ENCODE peak calls at places on chromosomes 11 and 22, in seven cellular contexts. One of them, this sample, is unnamed.

GRCh38 chr11:59555601-59556114 is 44.3 kb downstream of the OR4D9 start:
- DNase-seq in GM13977: no peak
- DNase-seq in activated B cell treated with CpG ODN at 0.5 μM for 24 hours: no peak
- DNase-seq in foreskin fibroblast: no peak
- DNase-seq in adrenal gland: no peak
- DNase-seq in BJ: no peak
- DNase-seq in lung: no peak
- DNase-seq in this sample: no peak

GRCh38 chr22:32752868-32753520 is 48.5 kb upstream of the TIMP3 start:
- DNase-seq in GM13977: no peak
- DNase-seq in activated B cell treated with CpG ODN at 0.5 μM for 24 hours: no peak
- DNase-seq in foreskin fibroblast: no peak
- DNase-seq in adrenal gland: no peak
- DNase-seq in BJ: no peak
- DNase-seq in lung: no peak
- DNase-seq in this sample: no peak

GRCh38 chr11:57251491-57252104 is 14.5 kb upstream of the APLNR start:
- DNase-seq in GM13977: no peak
- DNase-seq in activated B cell treated with CpG ODN at 0.5 μM for 24 hours: no peak
- DNase-seq in foreskin fibroblast: peak
- DNase-seq in adrenal gland: no peak
- DNase-seq in BJ: no peak
- DNase-seq in lung: no peak
- DNase-seq in this sample: no peak

GRCh38 chr11:77125191-77125590 is 2.9 kb upstream of the MYO7A start:
- DNase-seq in GM13977: no peak
- DNase-seq in activated B cell treated with CpG ODN at 0.5 μM for 24 hours: no peak
- DNase-seq in foreskin fibroblast: no peak
- DNase-seq in adrenal gland: no peak
- DNase-seq in BJ: no peak
- DNase-seq in lung: no peak
- DNase-seq in this sample: no peak

GRCh38 chr11:65851083-65851579 is 6.8 kb downstream of the CFL1 start:
- DNase-seq in GM13977: no peak
- DNase-seq in activated B cell treated with CpG ODN at 0.5 μM for 24 hours: no peak
- DNase-seq in foreskin fibroblast: peak
- DNase-seq in adrenal gland: no peak
- DNase-seq in BJ: no peak
- DNase-seq in lung: no peak
- DNase-seq in this sample: no peak

GRCh38 chr22:49966716-49967332 is 6.3 kb downstream of the PIM3 start:
- DNase-seq in GM13977: no peak
- DNase-seq in activated B cell treated with CpG ODN at 0.5 μM for 24 hours: peak
- DNase-seq in foreskin fibroblast: peak
- DNase-seq in adrenal gland: peak
- DNase-seq in BJ: no peak
- DNase-seq in lung: peak
- DNase-seq in this sample: peak

GRCh38 chr11:60609632-60610031 is 89.8 kb upstream of the MS4A8 start:
- DNase-seq in GM13977: no peak
- DNase-seq in activated B cell treated with CpG ODN at 0.5 μM for 24 hours: no peak
- DNase-seq in foreskin fibroblast: no peak
- DNase-seq in adrenal gland: no peak
- DNase-seq in BJ: no peak
- DNase-seq in lung: no peak
- DNase-seq in this sample: no peak

GRCh38 chr11:8093931-8094575 is 13.0 kb downstream of the TUB start:
- DNase-seq in GM13977: no peak
- DNase-seq in activated B cell treated with CpG ODN at 0.5 μM for 24 hours: no peak
- DNase-seq in foreskin fibroblast: peak
- DNase-seq in adrenal gland: no peak
- DNase-seq in BJ: no peak
- DNase-seq in lung: no peak
- DNase-seq in this sample: no peak

GRCh38 chr22:30038219-30038618 is 42.0 kb upstream of the HORMAD2 start:
- DNase-seq in GM13977: no peak
- DNase-seq in activated B cell treated with CpG ODN at 0.5 μM for 24 hours: no peak
- DNase-seq in foreskin fibroblast: peak
- DNase-seq in adrenal gland: no peak
- DNase-seq in BJ: no peak
- DNase-seq in lung: no peak
- DNase-seq in this sample: no peak

GRCh38 chr11:109728056-109728455 is 306.1 kb downstream of the C11orf87 start:
- DNase-seq in GM13977: no peak
- DNase-seq in activated B cell treated with CpG ODN at 0.5 μM for 24 hours: no peak
- DNase-seq in foreskin fibroblast: peak
- DNase-seq in adrenal gland: no peak
- DNase-seq in BJ: no peak
- DNase-seq in lung: no peak
- DNase-seq in this sample: no peak

GRCh38 chr11:70650075-70650909 is 252.0 kb downstream of the CTTN start:
- DNase-seq in GM13977: peak
- DNase-seq in activated B cell treated with CpG ODN at 0.5 μM for 24 hours: no peak
- DNase-seq in foreskin fibroblast: peak
- DNase-seq in adrenal gland: peak
- DNase-seq in BJ: no peak
- DNase-seq in lung: peak
- DNase-seq in this sample: no peak

GRCh38 chr11:3220521-3221407 is 2.2 kb upstream of the MRGPRG start:
- DNase-seq in GM13977: no peak
- DNase-seq in activated B cell treated with CpG ODN at 0.5 μM for 24 hours: no peak
- DNase-seq in foreskin fibroblast: no peak
- DNase-seq in adrenal gland: peak
- DNase-seq in BJ: no peak
- DNase-seq in lung: no peak
- DNase-seq in this sample: no peak

DNA sequence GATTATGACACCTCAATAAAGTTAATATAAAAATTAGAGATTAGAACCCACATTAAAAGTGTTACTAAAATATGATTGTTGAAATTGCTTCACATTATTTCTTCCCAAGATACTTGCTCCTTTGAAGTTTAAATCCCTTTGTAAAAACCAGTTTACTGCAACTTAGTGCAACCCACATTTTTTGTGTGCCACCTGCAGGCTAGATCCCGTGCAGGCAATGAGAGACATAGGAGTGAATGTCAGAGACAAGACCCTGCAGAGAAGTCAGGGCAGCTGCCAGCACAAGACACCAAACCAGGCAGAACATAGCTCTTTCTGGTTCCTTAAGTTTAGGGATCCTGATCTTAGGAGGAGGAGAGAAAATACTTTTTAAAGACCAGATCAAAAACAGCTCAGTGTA is 142.9 kb upstream of the MTNR1B start:
- DNase-seq in GM13977: no peak
- DNase-seq in activated B cell treated with CpG ODN at 0.5 μM for 24 hours: no peak
- DNase-seq in foreskin fibroblast: no peak
- DNase-seq in adrenal gland: no peak
- DNase-seq in BJ: no peak
- DNase-seq in lung: no peak
- DNase-seq in this sample: no peak
- TF ChIP-seq CTCF in GM13977: no peak
- TF ChIP-seq CTCF in activated B cell treated with CpG ODN at 0.5 μM for 24 hours: no peak
- TF ChIP-seq CTCF in foreskin fibroblast: no peak
- TF ChIP-seq CTCF in adrenal gland: no peak
- TF ChIP-seq CTCF in BJ: no peak
- TF ChIP-seq CTCF in lung: no peak
- TF ChIP-seq CTCF in this sample: no peak

DNA sequence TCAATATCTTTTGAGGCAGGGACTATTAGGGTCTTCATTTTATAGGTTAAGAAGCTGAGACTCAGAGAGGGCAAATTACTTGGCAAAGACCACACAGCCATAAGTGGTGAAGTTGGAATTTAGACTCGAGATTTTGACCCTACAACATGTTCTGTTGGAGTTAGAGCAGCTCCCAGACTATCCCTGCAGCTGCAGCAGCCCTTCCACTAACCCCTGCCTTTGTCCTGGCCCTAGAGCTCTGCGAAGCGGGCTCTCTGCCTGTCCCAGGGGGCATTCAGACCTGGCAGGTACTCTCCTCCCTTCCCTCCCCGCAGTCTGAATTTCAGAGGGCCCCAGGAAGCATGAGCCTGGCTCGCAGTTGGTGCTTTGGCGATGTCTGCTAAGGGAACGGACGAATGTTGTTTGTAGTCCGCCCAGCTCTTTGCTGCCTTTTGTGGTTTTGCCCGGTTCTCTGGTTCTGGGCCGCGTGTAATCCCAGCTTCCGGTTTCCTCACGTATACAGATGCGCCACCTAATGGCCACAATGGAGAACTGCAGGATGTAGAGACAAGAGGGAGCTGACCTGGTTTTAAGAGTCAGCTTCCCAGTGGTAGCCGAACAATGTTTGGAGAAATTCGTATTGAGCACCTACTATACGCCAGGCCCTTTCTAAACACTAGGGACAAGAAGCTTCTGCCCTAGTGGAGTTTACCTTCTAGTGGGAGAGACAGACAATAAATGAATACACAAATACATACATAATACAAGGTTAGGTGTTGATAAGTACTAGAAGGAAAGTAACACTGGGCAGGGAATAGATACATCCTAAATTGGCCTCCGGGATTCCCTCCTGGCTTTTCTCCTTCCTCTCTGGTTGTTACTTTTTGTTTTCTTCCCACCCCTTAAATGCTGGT is 125.2 kb downstream of the ST3GAL4 start:
- DNase-seq in GM13977: peak
- DNase-seq in activated B cell treated with CpG ODN at 0.5 μM for 24 hours: peak
- DNase-seq in foreskin fibroblast: peak
- DNase-seq in adrenal gland: peak
- DNase-seq in BJ: no peak
- DNase-seq in lung: peak
- DNase-seq in this sample: peak
- TF ChIP-seq CTCF in GM13977: peak
- TF ChIP-seq CTCF in activated B cell treated with CpG ODN at 0.5 μM for 24 hours: peak
- TF ChIP-seq CTCF in foreskin fibroblast: peak
- TF ChIP-seq CTCF in adrenal gland: peak
- TF ChIP-seq CTCF in BJ: peak
- TF ChIP-seq CTCF in lung: peak
- TF ChIP-seq CTCF in this sample: peak

GRCh38 chr11:111091341-111091740 is 154.2 kb upstream of the POU2AF2 start:
- DNase-seq in GM13977: no peak
- DNase-seq in activated B cell treated with CpG ODN at 0.5 μM for 24 hours: no peak
- DNase-seq in foreskin fibroblast: no peak
- DNase-seq in adrenal gland: no peak
- DNase-seq in BJ: no peak
- DNase-seq in lung: no peak
- DNase-seq in this sample: no peak
- TF ChIP-seq CTCF in GM13977: no peak
- TF ChIP-seq CTCF in activated B cell treated with CpG ODN at 0.5 μM for 24 hours: no peak
- TF ChIP-seq CTCF in foreskin fibroblast: no peak
- TF ChIP-seq CTCF in adrenal gland: no peak
- TF ChIP-seq CTCF in BJ: no peak
- TF ChIP-seq CTCF in lung: no peak
- TF ChIP-seq CTCF in this sample: no peak

DNA sequence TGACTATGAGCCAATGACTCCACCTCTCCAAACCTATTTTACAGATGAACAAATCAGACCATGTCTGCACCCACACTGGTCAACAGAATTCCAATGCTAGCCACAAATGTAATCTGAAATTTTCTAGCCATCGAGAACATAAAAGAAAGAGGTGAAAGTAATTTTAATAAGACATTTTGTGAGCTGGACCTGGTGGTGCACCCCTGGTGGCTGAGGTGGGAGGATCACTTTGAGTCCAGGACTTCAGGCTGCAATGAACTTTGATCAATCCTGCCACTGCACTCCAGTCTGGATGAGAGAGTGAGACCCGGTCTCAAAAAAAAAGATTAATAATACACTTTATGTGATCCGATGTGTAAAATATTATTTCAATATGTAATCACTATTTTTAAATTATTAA is 9.4 kb upstream of the RNF185 start:
- DNase-seq in GM13977: no peak
- DNase-seq in activated B cell treated with CpG ODN at 0.5 μM for 24 hours: no peak
- DNase-seq in foreskin fibroblast: peak
- DNase-seq in adrenal gland: no peak
- DNase-seq in BJ: no peak
- DNase-seq in lung: no peak
- DNase-seq in this sample: no peak
- TF ChIP-seq CTCF in GM13977: no peak
- TF ChIP-seq CTCF in activated B cell treated with CpG ODN at 0.5 μM for 24 hours: no peak
- TF ChIP-seq CTCF in foreskin fibroblast: peak
- TF ChIP-seq CTCF in adrenal gland: no peak
- TF ChIP-seq CTCF in BJ: peak
- TF ChIP-seq CTCF in lung: no peak
- TF ChIP-seq CTCF in this sample: peak

DNA sequence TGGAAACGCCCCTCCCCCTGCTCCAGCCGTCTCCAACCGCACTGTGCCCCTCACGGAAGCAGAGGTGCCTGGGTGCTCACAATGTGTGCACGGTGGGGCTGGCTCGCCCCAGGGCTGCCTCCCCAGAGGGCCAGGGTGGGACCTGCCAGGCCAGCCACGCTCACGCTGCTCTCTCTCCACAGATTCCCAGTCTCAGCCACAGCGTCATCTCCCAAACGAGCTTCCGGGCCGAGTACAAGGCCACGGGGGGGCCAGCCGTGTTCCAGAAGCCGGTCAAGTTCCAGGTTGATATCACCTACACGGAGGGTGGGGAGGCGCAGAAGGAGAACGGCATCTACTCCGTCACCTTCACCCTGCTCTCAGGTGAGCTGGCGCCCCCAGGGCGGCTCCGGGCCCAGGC is 30.4 kb downstream of the MOB2 start:
- DNase-seq in GM13977: no peak
- DNase-seq in activated B cell treated with CpG ODN at 0.5 μM for 24 hours: no peak
- DNase-seq in foreskin fibroblast: no peak
- DNase-seq in adrenal gland: no peak
- DNase-seq in BJ: no peak
- DNase-seq in lung: no peak
- DNase-seq in this sample: no peak
- TF ChIP-seq CTCF in GM13977: no peak
- TF ChIP-seq CTCF in activated B cell treated with CpG ODN at 0.5 μM for 24 hours: no peak
- TF ChIP-seq CTCF in foreskin fibroblast: no peak
- TF ChIP-seq CTCF in adrenal gland: no peak
- TF ChIP-seq CTCF in BJ: no peak
- TF ChIP-seq CTCF in lung: no peak
- TF ChIP-seq CTCF in this sample: no peak

DNA sequence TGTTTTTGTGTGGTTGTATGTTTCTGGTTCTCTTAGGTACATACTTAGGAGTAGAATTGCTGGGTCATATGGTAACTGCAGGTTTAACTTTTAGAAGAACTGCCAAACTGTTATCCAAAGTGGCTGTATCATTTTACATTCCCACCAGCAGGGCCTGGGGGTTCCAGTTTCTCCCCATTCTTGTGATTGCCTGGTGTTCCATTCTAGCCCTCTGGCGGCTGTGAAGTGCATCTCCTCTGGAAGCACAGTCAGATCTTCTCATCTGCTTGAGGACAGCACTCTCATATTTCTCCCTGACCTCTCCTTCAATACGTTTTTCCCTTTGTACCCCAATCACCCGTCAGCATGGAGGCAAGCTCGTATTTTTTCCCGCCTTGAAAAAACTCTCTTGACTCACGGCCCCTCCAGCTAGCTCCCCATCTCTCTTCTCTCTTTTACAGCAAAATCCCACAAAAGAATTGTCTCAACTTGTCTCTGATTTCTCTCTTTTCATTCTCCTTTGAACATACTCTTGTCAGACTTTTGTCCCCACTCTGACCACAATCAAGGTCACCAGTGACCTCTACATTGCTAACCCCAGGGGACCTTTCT is 56.8 kb upstream of the THY1 start:
- DNase-seq in GM13977: peak
- DNase-seq in activated B cell treated with CpG ODN at 0.5 μM for 24 hours: no peak
- DNase-seq in foreskin fibroblast: peak
- DNase-seq in adrenal gland: no peak
- DNase-seq in BJ: no peak
- DNase-seq in lung: no peak
- DNase-seq in this sample: no peak
- TF ChIP-seq CTCF in GM13977: peak
- TF ChIP-seq CTCF in activated B cell treated with CpG ODN at 0.5 μM for 24 hours: no peak
- TF ChIP-seq CTCF in foreskin fibroblast: peak
- TF ChIP-seq CTCF in adrenal gland: peak
- TF ChIP-seq CTCF in BJ: peak
- TF ChIP-seq CTCF in lung: no peak
- TF ChIP-seq CTCF in this sample: peak